ENCODE peak calls at places on chromosomes 1 and 21, in four cellular contexts. B, R, N and A are unnamed samples.

GRCh38 chr1:88697503-88697902 is 13.4 kb downstream of the PKN2 start:
- DNase-seq in R (no peak), N (peak; percentile 60), B (no peak), A (no peak)

GRCh38 chr1:19955529-19956170 is 23.8 kb downstream of the PLA2G2A start:
- DNase-seq in R (no peak), B (no peak), N (no peak), A (no peak)

GRCh38 chr1:29687601-29688244 is 451.4 kb downstream of the PTPRU start:
- DNase-seq in B (no peak), N (peak; percentile 66), R (no peak), A (no peak)

GRCh38 chr21:41641821-41642368 is 125.0 kb downstream of the RIPK4 start:
- DNase-seq in R (peak; percentile 77), B (no peak), N (peak; percentile 93), A (no peak)

GRCh38 chr1:145955436-145955835 is 2.4 kb downstream of the LIX1L start:
- DNase-seq in N (peak; percentile 36), R (no peak), B (no peak), A (no peak)

GRCh38 chr1:214808845-214809460 is 206.0 kb downstream of the CENPF start:
- DNase-seq in B (no peak), N (peak; percentile 24), R (no peak), A (no peak)

GRCh38 chr1:154546264-154547043 is 12.0 kb downstream of the UBE2Q1 start:
- DNase-seq in B (peak; percentile 52), R (peak; percentile 57), N (no peak), A (peak; percentile 47)

GRCh38 chr21:46069166-46069565 is 28.7 kb upstream of the COL6A2 start:
- DNase-seq in B (no peak), N (no peak), R (peak; percentile 15), A (no peak)

GRCh38 chr1:156123356-156124196 is 9.1 kb downstream of the LMNA start:
- DNase-seq in B (peak; percentile 71), R (peak; percentile 98), N (peak; percentile 95), A (peak; percentile 97)

GRCh38 chr1:107559881-107560280 is 405.1 kb downstream of the VAV3 start:
- DNase-seq in B (no peak), R (no peak), N (peak; percentile 50), A (no peak)

GRCh38 chr1:223887724-223888428 is 42.1 kb upstream of the TP53BP2 start:
- DNase-seq in R (peak; percentile 63), B (no peak), N (peak; percentile 99), A (no peak)

GRCh38 chr1:100584761-100585745 is 47.1 kb downstream of the GPR88 start:
- DNase-seq in B (no peak), R (no peak), N (peak; percentile 78), A (no peak)

GRCh38 chr1:89910780-89911179 is 84.1 kb upstream of the ZNF326 start:
- DNase-seq in R (no peak), N (peak; percentile 90), B (no peak), A (no peak)

GRCh38 chr1:110477041-110477440 is 26.1 kb downstream of the PROK1 start:
- DNase-seq in N (peak; percentile 76), R (no peak), B (no peak), A (peak; percentile 25)

GRCh38 chr1:231919269-231919886 is 292.8 kb downstream of the DISC1 start:
- DNase-seq in B (no peak), R (no peak), N (no peak), A (no peak)

GRCh38 chr1:153265457-153265856 is 6.0 kb downstream of the LORICRIN start:
- DNase-seq in B (no peak), N (no peak), R (no peak), A (no peak)

GRCh38 chr1:216944864-216945505 is 221.8 kb upstream of the ESRRG start:
- DNase-seq in B (no peak), R (no peak), N (no peak), A (no peak)

GRCh38 chr1:111737216-111738132 is 1.7 kb downstream of the INKA2 start:
- DNase-seq in B (no peak), R (no peak), N (no peak), A (no peak)

GRCh38 chr1:212457740-212458338 is 25.1 kb downstream of the NENF start:
- DNase-seq in N (no peak), B (peak; percentile 57), R (no peak), A (peak; percentile 76)

GRCh38 chr1:89911186-89911976 is 83.5 kb upstream of the ZNF326 start:
- DNase-seq in N (peak; percentile 25), R (no peak), B (no peak), A (no peak)

GRCh38 chr1:27109103-27109822 is 45.7 kb downstream of the SLC9A1 start:
- DNase-seq in R (no peak), B (no peak), N (no peak), A (peak; percentile 59)

GRCh38 chr1:173506437-173506836 is 29.3 kb downstream of the PRDX6 start:
- DNase-seq in R (no peak), N (no peak), B (no peak), A (peak; percentile 81)

GRCh38 chr1:41618066-41618825 is 133.8 kb upstream of the EDN2 start:
- DNase-seq in N (no peak), B (no peak), R (peak; percentile 93), A (peak; percentile 52)

GRCh38 chr1:175129644-175129996 is 62.0 kb downstream of the TNN start:
- DNase-seq in R (no peak), B (no peak), N (no peak), A (no peak)

GRCh38 chr21:44927587-44928461 is 7.1 kb upstream of the ITGB2 start:
- DNase-seq in R (peak; percentile 61), N (peak; percentile 55), B (peak; percentile 90), A (peak; percentile 42)

GRCh38 chr1:79100385-79100784 is 93.9 kb upstream of the ADGRL4 start:
- DNase-seq in R (no peak), B (no peak), N (peak; percentile 91), A (no peak)

GRCh38 chr1:225677350-225678124 is 24.6 kb upstream of the ENAH start:
- DNase-seq in R (no peak), B (no peak), N (no peak), A (no peak)

GRCh38 chr21:18041012-18041411 is 203.6 kb upstream of the CHODL start:
- DNase-seq in N (no peak), B (no peak), R (no peak), A (no peak)

GRCh38 chr1:85357817-85358216 is 81.4 kb upstream of the BCL10 start:
- DNase-seq in B (no peak), R (no peak), N (no peak), A (no peak)

GRCh38 chr1:180286417-180286816 is 56.4 kb downstream of the LHX4 start:
- DNase-seq in B (no peak), N (no peak), R (no peak), A (no peak)

GRCh38 chr1:38500352-38500751 is 359.2 kb downstream of the RRAGC start:
- DNase-seq in B (no peak), R (no peak), N (no peak), A (no peak)

GRCh38 chr1:54480201-54480848 is 67.7 kb upstream of the ACOT11 start:
- DNase-seq in N (no peak), R (no peak), B (no peak), A (no peak)

GRCh38 chr1:19676438-19676922 is 11.8 kb downstream of the HTR6 start:
- DNase-seq in R (peak; percentile 89), B (no peak), N (peak; percentile 55), A (peak; percentile 49)

GRCh38 chr1:10378071-10378841 is 20.6 kb upstream of the PGD start:
- DNase-seq in R (no peak), B (no peak), N (peak; percentile 94), A (no peak)

GRCh38 chr1:214422137-214422671 is 129.2 kb downstream of the PTPN14 start:
- DNase-seq in N (peak; percentile 94), B (no peak), R (no peak), A (no peak)

GRCh38 chr1:43077273-43077672 is 94.8 kb downstream of the EBNA1BP2 start:
- DNase-seq in R (no peak), B (no peak), N (no peak), A (no peak)

GRCh38 chr21:17901458-17902092 is 82.4 kb upstream of the C21orf91 start:
- DNase-seq in N (peak; percentile 12), R (no peak), B (no peak), A (no peak)

GRCh38 chr1:153750026-153750995 is 22.5 kb downstream of the INTS3 start:
- DNase-seq in N (no peak), R (no peak), B (no peak), A (no peak)

GRCh38 chr1:67723620-67724019 is 38.6 kb downstream of the GADD45A start:
- DNase-seq in B (no peak), R (no peak), N (peak; percentile 85), A (no peak)

GRCh38 chr1:67721650-67722291 is 36.8 kb downstream of the GADD45A start:
- DNase-seq in R (no peak), N (peak; percentile 46), B (no peak), A (no peak)

GRCh38 chr1:67722292-67722944 is 37.4 kb downstream of the GADD45A start:
- DNase-seq in R (no peak), B (no peak), N (peak; percentile 84), A (no peak)

GRCh38 chr1:67724928-67725560 is 40.0 kb downstream of the GADD45A start:
- DNase-seq in R (no peak), N (peak; percentile 96), B (no peak), A (no peak)

DNA sequence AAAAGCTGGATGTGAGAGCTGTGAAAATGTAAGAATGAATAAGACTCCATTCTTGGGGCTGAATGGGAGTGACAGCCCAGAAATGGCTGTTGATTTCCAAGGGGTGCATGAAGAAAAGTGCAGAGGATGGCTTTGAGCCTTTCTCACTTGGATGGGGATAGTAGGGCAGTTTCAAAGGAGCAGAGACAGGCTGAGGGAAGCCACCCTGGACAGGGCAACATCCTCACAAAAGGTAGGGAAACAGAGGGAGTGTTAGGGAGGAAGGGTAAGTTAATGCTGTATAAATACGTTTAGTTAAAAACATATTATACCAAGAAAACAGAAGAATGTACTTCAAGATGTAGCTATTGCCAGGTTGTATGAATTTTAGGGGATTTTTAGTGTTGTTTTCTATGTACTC is 38.1 kb downstream of the GADD45A start:
- DNase-seq in B (no peak), R (no peak), N (no peak), A (no peak)
- H3K4me1 ChIP-seq in B (no peaks in the 10 kb centered on the region), R (peaks cover 27% of the 10 kb centered on the region), N (peaks cover 52% of the 10 kb centered on the region), A (no peaks in the 10 kb centered on the region)

DNA sequence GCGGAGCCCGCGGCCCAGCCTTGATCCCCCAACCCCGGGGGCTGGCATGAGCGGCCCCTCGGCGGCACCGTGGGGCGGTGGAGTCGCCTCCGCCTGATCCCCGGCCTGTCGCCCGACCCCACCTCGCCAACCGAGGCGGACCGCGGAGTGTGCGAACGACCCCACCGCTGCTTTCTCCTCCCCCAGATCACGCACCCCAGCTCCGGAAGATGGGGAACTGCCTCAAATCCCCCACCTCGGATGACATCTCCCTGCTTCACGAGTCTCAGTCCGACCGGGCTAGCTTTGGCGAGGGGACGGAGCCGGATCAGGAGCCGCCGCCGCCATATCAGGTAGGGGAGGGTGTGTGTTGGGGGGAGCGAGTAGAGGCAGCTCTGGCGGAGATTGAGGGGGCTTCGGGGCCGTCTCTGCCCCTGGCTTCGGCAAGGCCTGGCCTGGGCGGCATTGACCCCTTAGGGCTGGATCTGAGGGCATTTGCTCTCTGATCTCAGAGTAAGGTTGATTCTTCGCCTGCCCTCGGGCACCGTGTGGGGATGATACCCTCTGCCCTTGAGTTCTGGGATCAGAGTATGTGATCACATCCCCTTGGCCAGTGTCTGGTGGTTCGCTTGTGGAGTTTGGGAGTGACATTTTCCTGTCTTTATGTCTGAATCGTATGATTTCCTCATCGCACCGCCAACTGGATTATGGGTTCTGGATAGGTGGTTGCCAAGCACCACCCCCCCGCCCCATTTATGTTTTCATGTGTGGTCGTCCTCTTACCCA is 657 bp downstream of the RNF11 start:
- DNase-seq in N (peak; percentile 39), R (peak; percentile 71), B (peak; percentile 46), A (peak; percentile 66)
- H3K4me1 ChIP-seq in N (peaks cover 19% of the 10 kb centered on the region), R (peaks cover 36% of the 10 kb centered on the region), B (peaks cover 43% of the 10 kb centered on the region), A (peaks cover 29% of the 10 kb centered on the region)

GRCh38 chr1:207813946-207814345 is 62.1 kb downstream of the CD46 start:
- DNase-seq in B (no peak), R (peak; percentile 49), N (no peak), A (no peak)
- H3K4me1 ChIP-seq in B (peaks cover 30% of the 10 kb centered on the region), R (peaks cover 94% of the 10 kb centered on the region), N (peaks cover 5% of the 10 kb centered on the region), A (peaks cover 9% of the 10 kb centered on the region)

GRCh38 chr1:40058453-40059291 is 18.1 kb downstream of the CAP1 start:
- DNase-seq in B (no peak), N (peak; percentile 39), R (no peak), A (no peak)
- H3K4me1 ChIP-seq in B (peaks cover 85% of the 10 kb centered on the region), N (peaks cover 25% of the 10 kb centered on the region), R (peaks cover 58% of the 10 kb centered on the region), A (peaks cover 27% of the 10 kb centered on the region)